ENCODE peak calls at places on chromosome X, in seven cellular contexts. U is activated T-cell treated with anti-CD3 and anti-CD28 coated beads, Interleukin-2, amount 50 U/mL, for 72 hours; D is Calu3; T is pons; H is epithelial cell of esophagus; M is nucleus accumbens; F is uterus. V is an unnamed sample.

GRCh38 chrX:132740316-132741123 is 217.9 kb downstream of the HS6ST2 start:
- DNase-seq in U (no peak), D (no peak), T (no peak), H (peak; percentile 18), M (no peak), F (no peak), V (no peak)

GRCh38 chrX:12997898-12998687 is 23.2 kb downstream of the TMSB4X start:
- DNase-seq in U (no peak), D (no peak), T (peak; percentile 92), H (no peak), M (no peak), F (no peak), V (no peak)

GRCh38 chrX:55057691-55058249 is 17.1 kb upstream of the PAGE2B start:
- DNase-seq in U (peak; percentile 16), D (peak; percentile 22), T (peak; percentile 53), H (peak; percentile 29), M (no peak), F (no peak), V (no peak)

GRCh38 chrX:149567621-149568417 is 18.1 kb upstream of the HSFX3 start:
- DNase-seq in U (no peak), D (no peak), T (no peak), H (no peak), M (no peak), F (no peak), V (no peak)

GRCh38 chrX:136584545-136584944 is 52.5 kb downstream of the VGLL1 start:
- DNase-seq in U (peak; percentile 31), D (no peak), T (no peak), H (no peak), M (no peak), F (no peak), V (no peak)

GRCh38 chrX:134074151-134074550 is 88.8 kb upstream of the GPC3 start:
- DNase-seq in U (no peak), D (peak; percentile 9), T (no peak), H (peak; percentile 53), M (no peak), F (no peak), V (no peak)

GRCh38 chrX:103730746-103731508 is 20.2 kb downstream of the TMEM31 start:
- DNase-seq in U (no peak), D (no peak), T (no peak), H (peak; percentile 88), M (no peak), F (no peak), V (no peak)

GRCh38 chrX:116872931-116873330 is 410.2 kb upstream of the CT83 start:
- DNase-seq in U (no peak), D (no peak), T (no peak), H (no peak), M (no peak), F (no peak), V (no peak)

GRCh38 chrX:1700757-1701156 is 85.9 kb downstream of the ASMT start:
- DNase-seq in U (no peak), D (no peak), T (no peak), H (no peak), M (no peak), F (no peak), V (no peak)

GRCh38 chrX:135170468-135170867 is 730 bp downstream of the CT55 start:
- DNase-seq in U (no peak), D (no peak), T (no peak), H (no peak), M (no peak), F (no peak), V (no peak)

GRCh38 chrX:35919536-35920309 is at the start of gene CFAP47:
- DNase-seq in U (no peak), D (peak; percentile 54), T (peak; percentile 0), H (peak; percentile 18), M (peak; percentile 0), F (no peak), V (no peak)

GRCh38 chrX:3094261-3094660 is 53.0 kb downstream of the ARSF start:
- DNase-seq in U (no peak), D (peak; percentile 75), T (no peak), H (peak; percentile 38), M (no peak), F (no peak), V (no peak)

GRCh38 chrX:118588715-118589114 is 93.1 kb downstream of the DOCK11 start:
- DNase-seq in U (no peak), D (no peak), T (no peak), H (no peak), M (no peak), F (no peak), V (no peak)

GRCh38 chrX:123348468-123348867 is 164.4 kb downstream of the GRIA3 start:
- DNase-seq in U (no peak), D (no peak), T (no peak), H (no peak), M (no peak), F (no peak), V (no peak)

GRCh38 chrX:74018253-74018652 is 285.7 kb upstream of the ZCCHC13 start:
- DNase-seq in U (no peak), D (no peak), T (no peak), H (no peak), M (no peak), F (no peak), V (no peak)

GRCh38 chrX:39409246-39409917 is 608.1 kb downstream of the MID1IP1 start:
- DNase-seq in U (no peak), D (no peak), T (no peak), H (peak; percentile 35), M (no peak), F (no peak), V (no peak)

GRCh38 chrX:129139837-129140679 is 383.2 kb downstream of the SMARCA1 start:
- DNase-seq in U (no peak), D (no peak), T (no peak), H (no peak), M (no peak), F (no peak), V (no peak)

GRCh38 chrX:38055170-38055847 is 49.0 kb downstream of the SYTL5 start:
- DNase-seq in U (no peak), D (no peak), T (no peak), H (peak; percentile 70), M (no peak), F (no peak), V (no peak)

GRCh38 chrX:636971-637659 is 6.5 kb downstream of the SHOX start:
- DNase-seq in U (no peak), D (no peak), T (no peak), H (no peak), M (no peak), F (no peak), V (no peak)

GRCh38 chrX:17638731-17639130 is 98.6 kb upstream of the SCML1 start:
- DNase-seq in U (no peak), D (no peak), T (peak; percentile 5), H (no peak), M (no peak), F (no peak), V (no peak)

GRCh38 chrX:40168183-40169015 is 70.6 kb upstream of the BCOR start:
- DNase-seq in U (no peak), D (no peak), T (no peak), H (no peak), M (no peak), F (peak; percentile 22), V (no peak)

GRCh38 chrX:19554786-19555185 is 39.5 kb upstream of the MAP3K15 start:
- DNase-seq in U (peak; percentile 39), D (no peak), T (no peak), H (peak; percentile 58), M (no peak), F (no peak), V (peak; percentile 61)

GRCh38 chrX:18294893-18295292 is 59.6 kb downstream of the SCML2 start:
- DNase-seq in U (no peak), D (no peak), T (no peak), H (no peak), M (no peak), F (no peak), V (no peak)

GRCh38 chrX:9842541-9842940 is 56.3 kb downstream of the SHROOM2 start:
- DNase-seq in U (no peak), D (no peak), T (no peak), H (no peak), M (no peak), F (no peak), V (no peak)

GRCh38 chrX:150051096-150051495 is 112.8 kb upstream of the EOLA2 start:
- DNase-seq in U (no peak), D (peak; percentile 46), T (no peak), H (peak; percentile 85), M (no peak), F (no peak), V (no peak)

GRCh38 chrX:53190363-53190960 is 34.5 kb downstream of the KDM5C start:
- DNase-seq in U (no peak), D (peak; percentile 7), T (no peak), H (no peak), M (no peak), F (no peak), V (no peak)

GRCh38 chrX:111262086-111262485 is 8.2 kb downstream of the CAPN6 start:
- DNase-seq in U (no peak), D (no peak), T (no peak), H (no peak), M (no peak), F (no peak), V (no peak)

GRCh38 chrX:119682019-119682989 is 10.7 kb downstream of the SEPTIN6 start:
- DNase-seq in U (no peak), D (no peak), T (no peak), H (no peak), M (no peak), F (no peak), V (no peak)

GRCh38 chrX:497201-497710 is 110.5 kb upstream of the PPP2R3B start:
- DNase-seq in U (no peak), D (no peak), T (no peak), H (no peak), M (no peak), F (no peak), V (no peak)

V was measured in T-helper 2 cell treated with Interferon-gamma antibody and Interleukin-4, amounts not matched to agents 5 μg/mL and 100 μg/mL, for 36 hours.